ENCODE peak calls at places on chromosomes 11 and 22, in seven cellular contexts. Z, O, D, E, W, Q and Y are unnamed samples. For H3K4me1, the result is how much of the 10 kb centered on the place peaks cover.

GRCh38 chr11:97909544-97910394 is 1111.0 kb upstream of the CNTN5 start:
- DNase-seq in Z (no peak), O (no peak), D (peak), E (no peak), W (peak), Q (no peak), Y (no peak)

GRCh38 chr11:22666700-22667439 is 459 bp downstream of the GAS2 start:
- DNase-seq in Z (peak), O (no peak), D (peak), E (peak), W (no peak), Q (peak), Y (peak)

GRCh38 chr11:33500865-33501479 is 199.7 kb downstream of the C11orf91 start:
- DNase-seq in Z (peak), O (no peak), D (peak), E (no peak), W (no peak), Q (no peak), Y (no peak)

GRCh38 chr22:18994780-18995711 is 59.0 kb upstream of the PRODH start:
- DNase-seq in Z (no peak), O (no peak), D (no peak), E (peak), W (no peak), Q (peak), Y (peak)

GRCh38 chr11:107836811-107837210 is 21.8 kb downstream of the SLC35F2 start:
- DNase-seq in Z (no peak), O (no peak), D (no peak), E (no peak), W (no peak), Q (no peak), Y (no peak)

GRCh38 chr22:26322179-26322905 is 106.7 kb upstream of the ASPHD2 start:
- DNase-seq in Z (peak), O (no peak), D (peak), E (no peak), W (peak), Q (no peak), Y (no peak)

GRCh38 chr11:37504066-37504611 is 906.1 kb upstream of the RAG2 start:
- DNase-seq in Z (peak), O (no peak), D (peak), E (no peak), W (peak), Q (no peak), Y (no peak)

GRCh38 chr22:32830473-32830872 is 29.0 kb downstream of the TIMP3 start:
- DNase-seq in Z (no peak), O (no peak), D (no peak), E (no peak), W (no peak), Q (peak), Y (no peak)

GRCh38 chr22:46967445-46968358 is 205.3 kb downstream of the TBC1D22A start:
- DNase-seq in Z (peak), O (no peak), D (no peak), E (no peak), W (no peak), Q (no peak), Y (no peak)

GRCh38 chr11:112513936-112514716 is 253.5 kb upstream of the PLET1 start:
- DNase-seq in Z (peak), O (no peak), D (no peak), E (no peak), W (no peak), Q (no peak), Y (no peak)

GRCh38 chr22:19085233-19086043 is 36.8 kb downstream of the DGCR2 start:
- DNase-seq in Z (peak), O (no peak), D (peak), E (no peak), W (no peak), Q (no peak), Y (peak)

GRCh38 chr11:31812392-31813241 is 1.5 kb upstream of the PAX6 start:
- DNase-seq in Z (no peak), O (no peak), D (peak), E (peak), W (no peak), Q (no peak), Y (no peak)

GRCh38 chr11:123429851-123430735 is at the start of gene GRAMD1B:
- DNase-seq in Z (peak), O (peak), D (peak), E (peak), W (no peak), Q (peak), Y (peak)

GRCh38 chr11:83543918-83544491 is 257.8 kb upstream of the CCDC90B start:
- DNase-seq in Z (no peak), O (no peak), D (no peak), E (no peak), W (peak), Q (no peak), Y (no peak)

GRCh38 chr22:32636884-32637283 is 162.3 kb downstream of the FBXO7 start:
- DNase-seq in Z (no peak), O (no peak), D (no peak), E (no peak), W (peak), Q (no peak), Y (no peak)

GRCh38 chr22:39839917-39840510 is 53.5 kb downstream of the ENTHD1 start:
- DNase-seq in Z (no peak), O (no peak), D (no peak), E (no peak), W (no peak), Q (no peak), Y (no peak)

GRCh38 chr11:103024086-103024485 is 67.9 kb downstream of the DCUN1D5 start:
- DNase-seq in Z (no peak), O (no peak), D (peak), E (no peak), W (no peak), Q (no peak), Y (no peak)

GRCh38 chr22:22395230-22395629 is 113.3 kb downstream of the ZNF280B start:
- DNase-seq in Z (no peak), O (no peak), D (no peak), E (no peak), W (no peak), Q (no peak), Y (no peak)

GRCh38 chr11:97638825-97639224 is 1249.0 kb downstream of the JRKL start:
- DNase-seq in Z (no peak), O (no peak), D (no peak), E (no peak), W (no peak), Q (no peak), Y (no peak)

GRCh38 chr11:46455816-46456215 is 64.2 kb upstream of the CHRM4 start:
- DNase-seq in Z (no peak), O (no peak), D (no peak), E (no peak), W (no peak), Q (no peak), Y (no peak)

GRCh38 chr22:24408630-24409029 is 18.8 kb upstream of the ADORA2A start:
- DNase-seq in Z (no peak), O (no peak), D (no peak), E (no peak), W (no peak), Q (no peak), Y (no peak)

GRCh38 chr11:129951201-129951882 is 51.3 kb downstream of the PRDM10 start:
- DNase-seq in Z (no peak), O (no peak), D (no peak), E (no peak), W (no peak), Q (no peak), Y (no peak)

GRCh38 chr22:48372395-48372794 is 1455.3 kb downstream of the BRD1 start:
- DNase-seq in Z (no peak), O (no peak), D (no peak), E (no peak), W (no peak), Q (no peak), Y (no peak)

GRCh38 chr11:128900468-128900867 is 9.3 kb downstream of the KCNJ5 start:
- DNase-seq in Z (no peak), O (no peak), D (no peak), E (no peak), W (no peak), Q (peak), Y (peak)

GRCh38 chr11:43802509-43802908 is 78.1 kb upstream of the ALKBH3 start:
- DNase-seq in Z (peak), O (no peak), D (no peak), E (no peak), W (no peak), Q (no peak), Y (no peak)

GRCh38 chr11:17992916-17993315 is 19.9 kb downstream of the SERGEF start:
- DNase-seq in Z (no peak), O (no peak), D (no peak), E (no peak), W (peak), Q (peak), Y (no peak)

GRCh38 chr11:84775503-84775902 is 851.6 kb downstream of the DLG2 start:
- DNase-seq in Z (no peak), O (no peak), D (no peak), E (no peak), W (no peak), Q (no peak), Y (no peak)

GRCh38 chr11:86938203-86938899 is 16.8 kb downstream of the FZD4 start:
- DNase-seq in Z (peak), O (no peak), D (no peak), E (no peak), W (no peak), Q (no peak), Y (no peak)

GRCh38 chr22:37588540-37589215 is 8.8 kb upstream of the LGALS2 start:
- DNase-seq in Z (no peak), O (no peak), D (no peak), E (no peak), W (no peak), Q (no peak), Y (no peak)

GRCh38 chr11:119416606-119417580 is 6.1 kb downstream of the THY1 start:
- DNase-seq in Z (no peak), O (no peak), D (peak), E (no peak), W (peak), Q (no peak), Y (no peak)

GRCh38 chr11:3159296-3160190 is 5.6 kb downstream of the OSBPL5 start:
- DNase-seq in Z (no peak), O (no peak), D (no peak), E (peak), W (no peak), Q (peak), Y (peak)

DNA sequence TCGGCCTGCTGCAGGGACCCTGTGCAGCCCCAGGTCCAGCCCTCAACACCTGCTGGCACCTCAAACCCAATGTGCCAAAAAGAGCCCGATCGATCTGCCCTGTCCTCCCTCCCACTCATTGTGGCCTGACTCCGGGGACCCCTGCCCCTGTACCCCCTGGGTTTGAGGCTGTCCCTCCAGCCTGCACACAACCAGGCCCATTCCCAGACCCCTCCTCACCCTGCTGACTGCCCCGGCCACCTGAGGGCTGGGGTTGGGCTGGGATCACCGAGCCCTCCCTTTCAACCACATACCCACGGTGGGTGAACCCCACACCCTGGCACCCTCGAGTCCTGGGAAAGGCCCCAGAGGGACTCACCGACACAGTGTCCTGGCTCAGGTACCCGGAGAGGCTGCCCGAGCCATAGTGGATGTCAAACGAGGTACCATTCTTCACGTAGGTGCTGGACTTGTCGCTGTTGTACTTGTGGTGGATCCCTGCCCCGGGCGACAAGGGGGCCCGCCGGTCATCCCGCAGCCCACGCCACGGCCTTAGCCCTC is 5.0 kb downstream of the CTSD start:
- DNase-seq in Z (no peak), O (no peak), D (no peak), E (no peak), W (no peak), Q (no peak), Y (peak)
- H3K4me1 ChIP-seq in Z (under half), O (half or more), D (under half), E (under half), W (under half), Q (under half), Y (half or more)

GRCh38 chr11:96213500-96213899 is 129.5 kb downstream of the MAML2 start:
- DNase-seq in Z (peak), O (no peak), D (peak), E (no peak), W (no peak), Q (no peak), Y (no peak)
- H3K4me1 ChIP-seq in Z (half or more), O (half or more), D (under half), E (under half), W (under half), Q (under half), Y (half or more)

GRCh38 chr22:31284756-31285155 is 7.5 kb downstream of the PIK3IP1 start:
- DNase-seq in Z (no peak), O (no peak), D (no peak), E (no peak), W (no peak), Q (no peak), Y (no peak)
- H3K4me1 ChIP-seq in Z (under half), O (half or more), D (under half), E (under half), W (under half), Q (under half), Y (under half)

DNA sequence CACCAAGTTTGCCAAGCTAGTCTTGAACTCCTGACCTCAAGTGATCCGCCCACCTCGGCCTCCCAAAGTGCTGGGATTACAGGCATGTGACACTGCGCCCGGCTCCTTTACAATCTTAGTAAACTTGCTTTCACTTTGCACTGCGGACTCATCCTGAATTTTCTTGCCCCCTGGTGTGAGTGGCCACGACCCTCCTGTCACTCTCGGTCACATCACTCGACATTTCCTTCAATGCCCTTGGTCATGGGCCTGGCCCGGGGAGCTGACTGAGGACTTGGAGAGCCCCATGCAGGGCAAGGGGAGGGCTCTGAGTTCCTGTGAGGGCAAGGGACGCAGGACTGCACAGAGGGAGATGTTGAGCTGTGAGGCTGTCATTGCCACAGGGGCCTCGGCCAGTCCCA is 21.4 kb downstream of the A4GALT start:
- DNase-seq in Z (no peak), O (no peak), D (no peak), E (no peak), W (no peak), Q (no peak), Y (no peak)
- H3K4me1 ChIP-seq in Z (under half), O (under half), D (under half), E (under half), W (under half), Q (under half), Y (under half)

GRCh38 chr11:62727833-62728721 is at the start of gene TTC9C:
- DNase-seq in Z (peak), O (peak), D (peak), E (peak), W (peak), Q (peak), Y (peak)
- H3K4me1 ChIP-seq in Z (under half), O (under half), D (under half), E (under half), W (under half), Q (under half), Y (under half)

GRCh38 chr11:64637346-64638016 is 46.5 kb downstream of the SLC22A12 start:
- DNase-seq in Z (no peak), O (no peak), D (no peak), E (no peak), W (no peak), Q (no peak), Y (no peak)
- H3K4me1 ChIP-seq in Z (under half), O (under half), D (under half), E (under half), W (under half), Q (under half), Y (under half)

GRCh38 chr11:67366546-67366945 is 6.9 kb downstream of the CLCF1 start:
- DNase-seq in Z (no peak), O (no peak), D (no peak), E (no peak), W (no peak), Q (no peak), Y (no peak)
- H3K4me1 ChIP-seq in Z (under half), O (half or more), D (under half), E (under half), W (under half), Q (under half), Y (half or more)